ENCODE peak calls at places on chromosomes 6 and 20, in eight cellular contexts. V is PC-3, G is WTC11, Z is breast epithelium, N is B cell, B is A549, I is neural crest cell, F is MM.1S. H is an unnamed sample.

GRCh38 chr20:1389703-1390385 is 3.0 kb downstream of the FKBP1A start:
- DNase-seq in V (no peak), G (no peak), Z (no peak), N (no peak), B (no peak), I (no peak), F (no peak), H (no peak)

GRCh38 chr6:13729891-13730290 is 18.3 kb upstream of the RANBP9 start:
- DNase-seq in V (peak), G (no peak), Z (no peak), N (no peak), B (no peak), I (no peak), F (no peak), H (no peak)

GRCh38 chr6:85479221-85479620 is 29.3 kb downstream of the NT5E start:
- DNase-seq in V (no peak), G (no peak), Z (no peak), N (no peak), B (no peak), I (no peak), F (no peak), H (no peak)

GRCh38 chr20:43666376-43667328 is at the start of gene MYBL2:
- DNase-seq in V (peak), G (peak), Z (no peak), N (peak), B (peak), I (peak), F (peak), H (peak)

GRCh38 chr20:31819083-31819784 is at the start of gene MYLK2:
- DNase-seq in V (no peak), G (no peak), Z (no peak), N (no peak), B (no peak), I (no peak), F (no peak), H (no peak)

GRCh38 chr20:51616060-51616459 is 73.5 kb upstream of the NFATC2 start:
- DNase-seq in V (peak), G (no peak), Z (no peak), N (no peak), B (no peak), I (no peak), F (no peak), H (no peak)

GRCh38 chr6:53938810-53939209 is 144.0 kb downstream of the LRRC1 start:
- DNase-seq in V (peak), G (no peak), Z (no peak), N (no peak), B (no peak), I (no peak), F (no peak), H (no peak)

GRCh38 chr6:138662474-138662873 is 111.1 kb upstream of the CCDC28A start:
- DNase-seq in V (peak), G (no peak), Z (no peak), N (no peak), B (peak), I (no peak), F (no peak), H (no peak)

GRCh38 chr20:9474835-9475413 is 39.5 kb upstream of the LAMP5 start:
- DNase-seq in V (peak), G (no peak), Z (no peak), N (no peak), B (no peak), I (no peak), F (no peak), H (no peak)

GRCh38 chr6:84074988-84075781 is 41.6 kb downstream of the MRAP2 start:
- DNase-seq in V (peak), G (peak), Z (no peak), N (no peak), B (peak), I (no peak), F (no peak), H (no peak)

GRCh38 chr6:44074383-44075136 is 52.7 kb downstream of the MRPL14 start:
- DNase-seq in V (peak), G (peak), Z (no peak), N (peak), B (peak), I (peak), F (peak), H (peak)

GRCh38 chr20:60210779-60211617 is 252.8 kb downstream of the CDH26 start:
- DNase-seq in V (peak), G (peak), Z (peak), N (peak), B (peak), I (peak), F (peak), H (peak)

GRCh38 chr20:49584418-49585382 is 16.8 kb upstream of the PTGIS start:
- DNase-seq in V (peak), G (no peak), Z (no peak), N (no peak), B (peak), I (no peak), F (no peak), H (no peak)

GRCh38 chr6:41735427-41736206 is at the start of gene TFEB:
- DNase-seq in V (peak), G (peak), Z (peak), N (peak), B (peak), I (peak), F (peak), H (no peak)

GRCh38 chr20:41261790-41262717 is 55.5 kb downstream of the ZHX3 start:
- DNase-seq in V (peak), G (no peak), Z (no peak), N (no peak), B (no peak), I (no peak), F (no peak), H (no peak)

GRCh38 chr20:58864346-58864745 is 11.8 kb downstream of the GNAS start:
- DNase-seq in V (peak), G (no peak), Z (no peak), N (peak), B (no peak), I (no peak), F (no peak), H (no peak)

GRCh38 chr6:109770779-109771178 is 79.7 kb downstream of the FIG4 start:
- DNase-seq in V (no peak), G (no peak), Z (no peak), N (no peak), B (no peak), I (no peak), F (no peak), H (no peak)

GRCh38 chr20:57177636-57178280 is 88.7 kb downstream of the BMP7 start:
- DNase-seq in V (no peak), G (no peak), Z (no peak), N (no peak), B (no peak), I (no peak), F (no peak), H (no peak)

GRCh38 chr6:99846021-99846420 is 148.0 kb downstream of the MCHR2 start:
- DNase-seq in V (no peak), G (no peak), Z (no peak), N (no peak), B (no peak), I (no peak), F (no peak), H (no peak)

GRCh38 chr6:131914967-131915751 is 36.0 kb downstream of the CCN2 start:
- DNase-seq in V (peak), G (no peak), Z (peak), N (peak), B (peak), I (peak), F (peak), H (peak)

GRCh38 chr6:128580224-128581110 is 60.1 kb upstream of the PTPRK start:
- DNase-seq in V (no peak), G (no peak), Z (peak), N (no peak), B (no peak), I (no peak), F (no peak), H (no peak)

GRCh38 chr6:116596815-116597214 is 19.5 kb upstream of the RSPH4A start:
- DNase-seq in V (peak), G (peak), Z (no peak), N (no peak), B (peak), I (no peak), F (no peak), H (no peak)

GRCh38 chr6:148343383-148343782 is 745 bp downstream of the SASH1 start:
- DNase-seq in V (peak), G (no peak), Z (no peak), N (no peak), B (no peak), I (no peak), F (no peak), H (no peak)
- TF ChIP-seq CTCF in V (no peak), G (no peak), Z (peak), N (no peak), B (no peak), I (peak), F (no peak), H (no peak)

GRCh38 chr20:20073851-20074252 is 21.5 kb downstream of the CFAP61 start:
- DNase-seq in V (no peak), G (no peak), Z (no peak), N (no peak), B (no peak), I (no peak), F (no peak), H (no peak)
- TF ChIP-seq CTCF in V (no peak), G (no peak), Z (no peak), N (no peak), B (no peak), I (no peak), F (no peak), H (no peak)

DNA sequence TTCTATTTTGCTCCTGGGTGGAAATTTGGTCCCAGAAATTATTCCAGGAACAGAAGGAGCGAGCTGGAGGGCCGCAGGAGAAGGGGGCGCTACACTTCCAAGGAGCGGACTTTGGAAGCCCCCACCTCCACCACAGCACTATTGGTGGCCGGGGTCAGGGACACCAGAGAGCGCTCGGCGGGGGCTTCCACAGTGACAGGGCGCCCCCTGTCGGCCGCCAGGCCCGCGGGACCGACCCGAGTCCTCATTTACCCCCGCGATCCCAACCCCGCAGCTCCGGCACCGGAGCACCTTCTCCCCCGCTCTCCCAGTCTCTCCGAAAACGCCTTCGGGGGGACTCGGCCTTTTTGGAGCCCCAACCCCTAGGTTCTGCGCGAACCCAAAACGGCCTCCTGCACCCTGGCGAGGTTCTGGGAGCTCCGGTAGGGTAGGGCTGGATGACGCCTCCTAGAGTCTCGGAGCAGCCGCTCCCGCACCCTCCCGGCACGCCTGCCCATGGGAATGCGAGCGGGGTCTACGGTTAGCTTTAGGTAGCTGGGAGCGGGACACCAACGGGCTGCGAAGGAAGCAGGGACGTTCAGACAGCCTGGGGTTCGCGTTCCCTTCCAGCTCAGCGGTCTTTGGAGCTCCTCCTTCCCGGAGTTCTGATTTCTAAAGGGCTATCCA is 2.4 kb upstream of the FOXA2 start:
- DNase-seq in V (peak), G (peak), Z (no peak), N (peak), B (peak), I (no peak), F (no peak), H (no peak)
- TF ChIP-seq CTCF in V (peak), G (peak), Z (no peak), N (no peak), B (peak), I (peak), F (peak), H (peak)

DNA sequence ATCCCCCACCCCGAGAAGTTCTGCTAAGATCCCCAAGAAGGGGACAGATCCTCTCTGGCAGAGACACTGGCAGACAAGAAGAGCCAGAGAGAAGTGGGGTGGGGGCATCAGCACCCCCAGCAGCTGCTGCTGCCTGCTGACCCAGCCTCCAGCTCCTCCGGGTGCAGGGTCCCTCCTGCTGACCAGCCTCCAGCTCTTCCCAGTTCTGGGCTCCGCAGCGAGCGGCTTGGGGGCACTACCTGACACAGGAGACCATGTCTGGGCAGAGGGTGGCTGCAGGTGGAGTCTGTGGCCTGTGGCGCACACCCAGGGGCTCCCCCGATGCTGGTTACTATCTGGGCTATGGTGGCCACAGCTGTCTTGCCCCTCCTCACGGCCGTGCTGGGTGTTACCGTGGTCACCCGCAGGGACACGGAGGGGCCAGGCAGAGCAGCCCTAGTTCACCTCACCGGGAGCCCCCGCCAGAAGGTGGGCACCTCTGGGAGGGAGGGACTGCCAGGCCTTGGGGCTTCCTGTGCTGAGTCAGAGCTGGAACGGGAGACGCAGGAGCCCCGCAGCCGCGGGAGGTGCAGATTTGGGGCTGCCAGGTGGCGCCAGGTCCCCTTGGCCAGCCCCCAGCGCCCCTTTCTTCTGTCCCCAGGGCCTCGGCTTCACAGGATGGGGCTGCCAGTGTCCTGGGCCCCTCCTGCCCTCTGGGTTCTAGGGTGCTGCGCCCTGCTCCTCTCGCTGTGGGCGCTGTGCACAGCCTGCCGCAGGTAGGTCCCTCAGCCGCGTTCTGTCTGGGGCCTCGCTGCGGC is 627 bp downstream of the LIME1 start:
- DNase-seq in V (no peak), G (no peak), Z (no peak), N (peak), B (no peak), I (no peak), F (peak), H (no peak)
- TF ChIP-seq CTCF in V (no peak), G (no peak), Z (no peak), N (no peak), B (no peak), I (no peak), F (peak), H (no peak)

DNA sequence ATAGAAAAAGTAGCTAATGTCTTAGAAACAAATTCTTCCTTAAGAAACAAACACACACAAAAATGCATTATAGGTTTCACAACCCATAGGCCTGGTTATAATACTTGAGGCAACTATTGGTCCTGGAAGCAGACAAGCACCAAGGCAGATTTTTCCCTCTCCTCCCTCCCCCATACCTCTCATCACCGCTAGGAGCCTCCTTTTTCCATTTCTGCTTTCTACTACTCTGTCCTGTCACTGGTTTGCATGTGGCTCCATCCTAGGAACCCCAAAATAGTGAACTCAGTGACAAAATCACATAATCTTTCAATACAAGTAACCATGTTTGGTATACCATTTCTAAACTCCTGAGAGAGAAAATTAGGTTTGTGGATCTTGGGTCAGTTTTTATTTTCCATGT is 66.1 kb downstream of the HMGCLL1 start:
- DNase-seq in V (peak), G (no peak), Z (no peak), N (no peak), B (no peak), I (no peak), F (no peak), H (no peak)
- TF ChIP-seq CTCF in V (peak), G (no peak), Z (no peak), N (no peak), B (no peak), I (no peak), F (no peak), H (no peak)